ENCODE peak calls at places on chromosomes 3 and 15, in seven cellular contexts. B is HCT116, Z is fibroblast of lung, U is neural progenitor cell, Q is choroid plexus epithelial cell, P is esophagus squamous epithelium, O is AG09309. X is an unnamed sample.

GRCh38 chr3:11591401-11592266 is 52.1 kb downstream of the VGLL4 start:
- DNase-seq in B (peak; percentile 62), Z (peak; percentile 96), U (peak; percentile 96), Q (peak; percentile 83), P (no peak), O (no peak), X (peak; percentile 79)

GRCh38 chr3:170425491-170426239 is 7.0 kb downstream of the CLDN11 start:
- DNase-seq in B (no peak), Z (no peak), U (peak; percentile 87), Q (no peak), P (no peak), O (no peak), X (no peak)

GRCh38 chr3:6962796-6963195 is 101.9 kb downstream of the GRM7 start:
- DNase-seq in B (no peak), Z (no peak), U (no peak), Q (no peak), P (no peak), O (no peak), X (no peak)

GRCh38 chr15:78047631-78048409 is 29.7 kb downstream of the TBC1D2B start:
- DNase-seq in B (no peak), Z (peak; percentile 85), U (no peak), Q (peak; percentile 91), P (no peak), O (no peak), X (no peak)

GRCh38 chr3:24145981-24146822 is 201.1 kb downstream of the NR1D2 start:
- DNase-seq in B (no peak), Z (peak; percentile 90), U (no peak), Q (peak; percentile 94), P (no peak), O (peak; percentile 92), X (peak; percentile 36)

GRCh38 chr15:99613887-99614642 is 48.3 kb downstream of the MEF2A start:
- DNase-seq in B (no peak), Z (no peak), U (no peak), Q (peak; percentile 77), P (no peak), O (peak; percentile 34), X (no peak)

GRCh38 chr3:90184861-90185260 is 1077.4 kb downstream of the EPHA3 start:
- DNase-seq in B (no peak), Z (peak; percentile 61), U (no peak), Q (peak; percentile 75), P (no peak), O (no peak), X (no peak)

GRCh38 chr3:64244011-64244942 is 19.0 kb upstream of the PRICKLE2 start:
- DNase-seq in B (peak; percentile 51), Z (no peak), U (no peak), Q (peak; percentile 59), P (no peak), O (no peak), X (no peak)

GRCh38 chr15:50888054-50888453 is 20.4 kb upstream of the AP4E1 start:
- DNase-seq in B (no peak), Z (peak; percentile 25), U (no peak), Q (no peak), P (no peak), O (no peak), X (no peak)

GRCh38 chr3:179179979-179180758 is 32.0 kb downstream of the PIK3CA start:
- DNase-seq in B (no peak), Z (peak; percentile 63), U (no peak), Q (peak; percentile 72), P (no peak), O (no peak), X (no peak)

GRCh38 chr3:123021986-123022510 is 5.5 kb downstream of the SEMA5B start:
- DNase-seq in B (no peak), Z (no peak), U (peak; percentile 58), Q (no peak), P (no peak), O (no peak), X (no peak)

GRCh38 chr3:189787622-189788021 is 156.4 kb downstream of the TP63 start:
- DNase-seq in B (no peak), Z (peak; percentile 57), U (no peak), Q (peak; percentile 23), P (no peak), O (no peak), X (peak; percentile 31)

GRCh38 chr15:57203906-57204305 is 172.4 kb upstream of the CGNL1 start:
- DNase-seq in B (no peak), Z (no peak), U (no peak), Q (no peak), P (no peak), O (no peak), X (no peak)

GRCh38 chr3:88618121-88618645 is 468.4 kb downstream of the C3orf38 start:
- DNase-seq in B (no peak), Z (no peak), U (no peak), Q (no peak), P (no peak), O (no peak), X (no peak)

GRCh38 chr3:108552267-108553159 is 36.7 kb downstream of the CIP2A start:
- DNase-seq in B (peak; percentile 19), Z (peak; percentile 29), U (peak; percentile 60), Q (peak; percentile 75), P (no peak), O (peak; percentile 24), X (peak; percentile 53)

GRCh38 chr3:47057212-47057671 is 77.8 kb downstream of the NBEAL2 start:
- DNase-seq in B (no peak), Z (peak; percentile 71), U (no peak), Q (peak; percentile 15), P (no peak), O (peak; percentile 24), X (peak; percentile 45)

GRCh38 chr3:146577662-146578061 is 27.5 kb downstream of the PLSCR5 start:
- DNase-seq in B (peak; percentile 47), Z (peak; percentile 50), U (peak; percentile 29), Q (peak; percentile 88), P (no peak), O (peak; percentile 41), X (peak; percentile 59)

GRCh38 chr3:66372681-66373350 is 128.0 kb downstream of the LRIG1 start:
- DNase-seq in B (no peak), Z (no peak), U (peak; percentile 59), Q (peak; percentile 32), P (no peak), O (no peak), X (no peak)

GRCh38 chr3:185651971-185652370 is 65.9 kb downstream of the SENP2 start:
- DNase-seq in B (no peak), Z (no peak), U (no peak), Q (no peak), P (no peak), O (no peak), X (no peak)

DNA sequence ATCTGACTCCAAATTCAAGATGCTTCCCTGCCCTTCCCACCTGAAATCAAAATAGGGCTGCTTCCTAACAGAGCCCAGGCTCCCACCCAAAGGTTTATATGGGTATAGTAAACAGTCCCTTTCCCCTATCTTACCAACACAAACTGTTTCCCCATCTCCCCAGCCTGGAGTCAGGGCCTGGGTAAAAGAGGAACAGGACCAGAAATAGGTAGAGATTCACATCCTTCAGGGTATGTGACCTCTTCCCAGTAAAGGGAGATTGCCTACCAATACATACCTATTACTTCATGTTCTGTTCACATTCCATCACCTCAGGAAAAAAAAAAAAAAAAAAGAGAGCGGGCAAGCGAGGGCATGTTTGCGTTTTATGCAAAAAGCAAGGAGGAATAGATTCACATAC is 9.7 kb upstream of the SHF start:
- DNase-seq in B (no peak), Z (no peak), U (no peak), Q (no peak), P (no peak), O (no peak), X (no peak)
- H3K4me3 ChIP-seq in B (no peak overlapping the region), Z (peak overlapping the region; percentile 24), U (peak overlapping the region; percentile 87), Q (no peak overlapping the region), P (peak overlapping the region; percentile 63), O (no peak overlapping the region), X (no peak overlapping the region)

GRCh38 chr15:88915354-88915753 is 2.2 kb upstream of the MFGE8 start:
- DNase-seq in B (no peak), Z (no peak), U (no peak), Q (no peak), P (no peak), O (no peak), X (no peak)

GRCh38 chr15:88913850-88914169 is 631 bp upstream of the MFGE8 start:
- DNase-seq in B (no peak), Z (no peak), U (no peak), Q (no peak), P (no peak), O (no peak), X (no peak)

GRCh38 chr15:88912500-88912921 is 668 bp downstream of the MFGE8 start:
- DNase-seq in B (no peak), Z (peak; percentile 49), U (peak; percentile 53), Q (peak; percentile 51), P (no peak), O (no peak), X (no peak)

GRCh38 chr15:88911766-88912118 is 1.4 kb downstream of the MFGE8 start:
- DNase-seq in B (no peak), Z (peak; percentile 78), U (peak; percentile 68), Q (peak; percentile 48), P (no peak), O (no peak), X (no peak)

GRCh38 chr15:88913017-88913849 is at the start of gene MFGE8:
- DNase-seq in B (no peak), Z (peak; percentile 75), U (peak; percentile 94), Q (peak; percentile 74), P (no peak), O (peak; percentile 25), X (no peak)
- TF ChIP-seq CTCF in B (no peak), Z (no peak), U (peak; percentile 27), Q (no peak), P (no peak), O (no peak), X (no peak)

DNA sequence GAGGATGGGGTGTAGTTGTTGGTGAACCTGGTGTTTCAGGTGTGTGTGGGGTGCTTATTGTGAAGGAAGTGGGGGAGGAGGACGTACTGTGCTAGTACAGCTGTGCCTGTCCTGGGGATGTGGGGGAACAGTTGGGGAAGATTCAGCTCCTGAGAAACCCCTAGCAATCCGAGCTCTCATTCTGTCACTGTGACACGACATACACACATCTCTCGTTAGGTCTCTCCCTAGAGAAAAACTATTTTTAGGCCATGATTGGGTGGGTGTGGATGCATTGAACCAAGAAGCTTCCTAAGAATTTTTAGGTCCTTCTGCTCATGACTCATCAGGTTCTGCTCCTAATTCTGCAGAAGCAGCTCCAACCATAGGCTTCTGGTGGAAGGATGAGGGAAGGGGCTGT is 54.3 kb downstream of the SLC30A4 start:
- DNase-seq in B (no peak), Z (no peak), U (no peak), Q (no peak), P (no peak), O (no peak), X (no peak)
- H3K4me3 ChIP-seq in B (no peak overlapping the region), Z (no peak overlapping the region), U (no peak overlapping the region), Q (no peak overlapping the region), P (no peak overlapping the region), O (no peak overlapping the region), X (no peak overlapping the region)

GRCh38 chr15:43527016-43527801 is 9.8 kb downstream of the MAP1A start:
- DNase-seq in B (no peak), Z (no peak), U (no peak), Q (no peak), P (no peak), O (no peak), X (no peak)
- TF ChIP-seq CTCF in B (no peak), Z (no peak), U (no peak), Q (no peak), P (no peak), O (no peak), X (no peak)

DNA sequence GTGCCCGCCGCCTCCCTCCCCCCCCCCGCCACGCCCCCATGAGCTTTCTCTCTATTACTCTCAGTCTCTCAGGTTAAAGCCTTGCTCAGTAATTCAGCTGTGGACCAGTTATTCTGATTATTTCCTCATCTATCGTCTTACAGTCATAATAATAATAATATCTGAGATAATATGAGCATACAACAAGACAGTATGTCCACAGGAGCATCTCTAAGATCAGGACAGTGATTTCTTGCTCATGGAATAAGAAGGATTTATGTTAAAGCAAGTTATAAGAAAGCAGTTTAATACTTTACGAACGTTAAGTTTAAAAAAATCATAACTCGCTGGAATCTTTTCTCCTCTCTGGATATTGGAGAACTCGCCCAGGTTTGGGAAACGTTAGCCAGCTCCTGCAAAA is 657 bp upstream of the LMCD1 start:
- DNase-seq in B (no peak), Z (no peak), U (no peak), Q (no peak), P (no peak), O (no peak), X (no peak)
- H3K4me3 ChIP-seq in B (peak overlapping the region; percentile 38), Z (peak overlapping the region; percentile 54), U (peak overlapping the region; percentile 46), Q (peak overlapping the region; percentile 67), P (peak overlapping the region; percentile 53), O (peak overlapping the region; percentile 61), X (peak overlapping the region; percentile 38)